ENCODE peak calls at places on chromosomes 6 and 20, in eight cellular contexts. R is BJ; Q is HEK293T; V is IMR-90; T is NCI-H1417; P is HT1080; B is GM19239; K is CD8-positive, alpha-beta memory T cell. Y is an unnamed sample.

GRCh38 chr6:52389626-52390360 is 27.8 kb downstream of the PAQR8 start:
- DNase-seq in T (peak), Q (no peak), K (peak), P (peak), R (no peak), V (peak), B (peak), Y (peak)

GRCh38 chr6:107763959-107764358 is 60.2 kb downstream of the SCML4 start:
- DNase-seq in P (peak), Q (no peak), R (no peak), K (no peak), T (no peak), V (peak), B (no peak), Y (no peak)

GRCh38 chr6:80438728-80439127 is 332.3 kb downstream of the BCKDHB start:
- DNase-seq in V (peak), T (no peak), Q (no peak), R (peak), B (no peak), K (no peak), P (peak), Y (no peak)

GRCh38 chr6:104281370-104281769 is 578.3 kb downstream of the HACE1 start:
- DNase-seq in R (no peak), B (no peak), K (no peak), V (no peak), T (no peak), P (no peak), Q (no peak), Y (no peak)

GRCh38 chr6:125985522-125985921 is 818 bp upstream of the TRMT11 start:
- DNase-seq in T (peak), Q (no peak), V (no peak), P (no peak), R (no peak), B (no peak), K (no peak), Y (no peak)

GRCh38 chr6:148339766-148340165 is 2.9 kb upstream of the SASH1 start:
- DNase-seq in R (no peak), K (no peak), Q (no peak), T (no peak), V (no peak), B (no peak), P (no peak), Y (no peak)

GRCh38 chr20:44856847-44857448 is 28.6 kb upstream of the YWHAB start:
- DNase-seq in T (no peak), B (no peak), R (no peak), K (no peak), P (peak), Q (no peak), V (peak), Y (no peak)

GRCh38 chr6:105733556-105734162 is 330.8 kb upstream of the PREP start:
- DNase-seq in P (peak), B (no peak), R (no peak), T (peak), K (no peak), V (peak), Q (no peak), Y (peak)

GRCh38 chr6:23510778-23511510 is 615.1 kb upstream of the NRSN1 start:
- DNase-seq in R (no peak), Q (no peak), B (no peak), P (no peak), K (no peak), V (no peak), T (no peak), Y (no peak)

GRCh38 chr6:34531580-34532201 is 24.4 kb downstream of the SPDEF start:
- DNase-seq in V (peak), R (no peak), P (no peak), T (no peak), Q (no peak), B (no peak), K (no peak), Y (no peak)

GRCh38 chr20:1033751-1034419 is 31.8 kb upstream of the RSPO4 start:
- DNase-seq in R (no peak), K (no peak), P (no peak), V (no peak), Q (no peak), B (no peak), T (no peak), Y (no peak)

GRCh38 chr6:4253604-4254211 is 118.3 kb upstream of the ECI2 start:
- DNase-seq in K (no peak), B (no peak), T (no peak), Q (peak), V (peak), P (peak), R (no peak), Y (peak)

GRCh38 chr6:125124250-125124777 is 29.3 kb upstream of the TPD52L1 start:
- DNase-seq in T (no peak), R (no peak), K (no peak), V (no peak), P (peak), Q (no peak), B (no peak), Y (no peak)

GRCh38 chr6:37831457-37831856 is 11.9 kb downstream of the ZFAND3 start:
- DNase-seq in P (no peak), Q (no peak), K (no peak), V (no peak), R (no peak), B (no peak), T (no peak), Y (no peak)

GRCh38 chr6:158191032-158191431 is 22.9 kb downstream of the GTF2H5 start:
- DNase-seq in P (no peak), K (no peak), V (no peak), B (no peak), T (no peak), Q (no peak), R (no peak), Y (no peak)

GRCh38 chr20:41116282-41116960 is 20.9 kb upstream of the PLCG1 start:
- DNase-seq in K (no peak), Q (no peak), P (no peak), V (no peak), B (no peak), T (no peak), R (no peak), Y (no peak)

GRCh38 chr6:11722224-11722623 is 56.4 kb downstream of the ADTRP start:
- DNase-seq in B (no peak), P (no peak), V (no peak), Q (no peak), K (no peak), R (no peak), T (no peak), Y (no peak)

GRCh38 chr6:20954325-20954724 is 420.1 kb downstream of the CDKAL1 start:
- DNase-seq in R (no peak), B (no peak), Q (no peak), P (no peak), K (no peak), V (no peak), T (peak), Y (peak)

GRCh38 chr6:135464634-135465033 is 32.9 kb downstream of the AHI1 start:
- DNase-seq in R (no peak), Q (no peak), P (no peak), T (no peak), K (no peak), V (no peak), B (no peak), Y (no peak)

GRCh38 chr6:111753573-111753972 is 119.7 kb downstream of the FYN start:
- DNase-seq in B (no peak), K (no peak), R (no peak), T (no peak), Q (no peak), V (no peak), P (no peak), Y (no peak)

GRCh38 chr6:82589509-82590206 is 226.0 kb downstream of the TPBG start:
- DNase-seq in R (peak), B (no peak), Q (peak), T (peak), V (peak), K (no peak), P (peak), Y (peak)

GRCh38 chr6:112007254-112007653 is 46.6 kb upstream of the CCN6 start:
- DNase-seq in Q (no peak), V (no peak), R (no peak), K (no peak), B (no peak), P (no peak), T (peak), Y (no peak)

GRCh38 chr20:460707-461106 is 1.6 kb downstream of the TBC1D20 start:
- DNase-seq in T (peak), B (no peak), P (no peak), Q (no peak), K (no peak), V (no peak), R (no peak), Y (no peak)

GRCh38 chr6:162887981-162888689 is 160.4 kb downstream of the PACRG start:
- DNase-seq in P (no peak), T (no peak), V (no peak), Q (no peak), K (no peak), B (no peak), R (no peak), Y (no peak)

GRCh38 chr6:43951063-43951755 is 176.0 kb downstream of the MRPL14 start:
- DNase-seq in B (no peak), K (no peak), P (peak), V (no peak), Q (peak), R (no peak), T (peak), Y (no peak)

GRCh38 chr6:161736341-161736740 is 462.5 kb upstream of the AGPAT4 start:
- DNase-seq in T (peak), B (no peak), K (no peak), Q (no peak), R (no peak), V (no peak), P (no peak), Y (no peak)

GRCh38 chr6:17305219-17306001 is 24.2 kb downstream of the RBM24 start:
- DNase-seq in Q (no peak), B (no peak), V (peak), P (peak), K (no peak), T (no peak), R (no peak), Y (no peak)

GRCh38 chr20:43955244-43956191 is 40.9 kb downstream of the TOX2 start:
- DNase-seq in B (peak), Q (no peak), P (peak), K (peak), R (peak), V (peak), T (no peak), Y (no peak)

GRCh38 chr20:34415079-34415478 is 52.0 kb downstream of the ITCH start:
- DNase-seq in Q (no peak), V (no peak), R (no peak), T (no peak), K (no peak), B (no peak), P (no peak), Y (no peak)

GRCh38 chr6:15247214-15247749 is 1.4 kb downstream of the JARID2 start:
- DNase-seq in R (no peak), Q (no peak), K (no peak), T (peak), P (no peak), B (no peak), V (no peak), Y (no peak)

GRCh38 chr20:47317127-47317895 is 39.2 kb downstream of the ZMYND8 start:
- DNase-seq in R (peak), T (peak), K (peak), Q (no peak), B (no peak), V (peak), P (peak), Y (no peak)

GRCh38 chr6:40342674-40343230 is 244.4 kb downstream of the LRFN2 start:
- DNase-seq in R (no peak), T (no peak), Q (no peak), B (no peak), P (no peak), V (no peak), K (no peak), Y (no peak)

GRCh38 chr20:54062812-54063280 is 7.5 kb downstream of the BCAS1 start:
- DNase-seq in K (no peak), T (peak), R (no peak), B (peak), P (peak), Q (peak), V (peak), Y (no peak)

GRCh38 chr20:10674684-10675455 is 1.1 kb upstream of the JAG1 start:
- DNase-seq in T (peak), P (peak), B (no peak), Q (peak), R (no peak), K (no peak), V (peak), Y (peak)

GRCh38 chr6:137084865-137085617 is 40.3 kb upstream of the IL20RA start:
- DNase-seq in P (no peak), T (no peak), V (no peak), R (no peak), K (no peak), Q (no peak), B (no peak), Y (no peak)

GRCh38 chr6:36852481-36853147 is 13.4 kb upstream of the CPNE5 start:
- DNase-seq in R (no peak), P (peak), T (no peak), B (no peak), V (peak), K (no peak), Q (no peak), Y (no peak)

GRCh38 chr20:38934530-38934929 is 8.3 kb downstream of the FAM83D start:
- DNase-seq in R (no peak), V (no peak), K (no peak), P (no peak), T (no peak), B (no peak), Q (no peak), Y (no peak)

GRCh38 chr6:37155394-37156312 is 14.3 kb upstream of the PIM1 start:
- DNase-seq in B (peak), V (no peak), R (no peak), K (no peak), Q (no peak), T (no peak), P (no peak), Y (no peak)

GRCh38 chr6:2476376-2476775 is 231.0 kb upstream of the GMDS start:
- DNase-seq in V (no peak), P (no peak), Q (no peak), K (no peak), R (no peak), T (no peak), B (no peak), Y (no peak)